ENCODE peak calls at places on chromosomes 7 and 10, in nine cellular contexts. Q is foreskin keratinocyte, H is upper lobe of right lung, J is astrocyte, M is suprapubic skin, X is breast epithelium, W is cardiac muscle cell, A is brain microvascular endothelial cell, F is tibial artery. U is an unnamed sample.

GRCh38 chr10:34761443-34761842 is 53.7 kb downstream of the PARD3 start:
- DNase-seq in Q (no peak), H (no peak), J (no peak), M (no peak), X (no peak), W (no peak), A (no peak), F (no peak), U (peak; percentile 23)

GRCh38 chr10:98748298-98748697 is 301.6 kb upstream of the HPS1 start:
- DNase-seq in Q (no peak), H (no peak), J (no peak), M (no peak), X (no peak), W (peak; percentile 64), A (peak; percentile 9), F (no peak), U (no peak)

GRCh38 chr10:132915411-132915810 is 27.0 kb downstream of the CFAP46 start:
- DNase-seq in Q (no peak), H (peak; percentile 50), J (no peak), M (no peak), X (no peak), W (no peak), A (no peak), F (no peak), U (no peak)

GRCh38 chr7:45582136-45582742 is 8.1 kb downstream of the ADCY1 start:
- DNase-seq in Q (no peak), H (no peak), J (no peak), M (peak; percentile 47), X (no peak), W (no peak), A (no peak), F (peak; percentile 21), U (no peak)

GRCh38 chr10:120732643-120733313 is 118.4 kb upstream of the WDR11 start:
- DNase-seq in Q (peak; percentile 45), H (no peak), J (peak; percentile 29), M (no peak), X (no peak), W (peak; percentile 34), A (no peak), F (no peak), U (no peak)

GRCh38 chr7:115352375-115352774 is 430.5 kb downstream of the MDFIC start:
- DNase-seq in Q (peak; percentile 87), H (no peak), J (peak; percentile 48), M (no peak), X (no peak), W (no peak), A (peak; percentile 70), F (no peak), U (peak; percentile 83)

GRCh38 chr10:13206546-13207443 is 27.4 kb downstream of the UCMA start:
- DNase-seq in Q (peak; percentile 2), H (no peak), J (peak; percentile 24), M (no peak), X (no peak), W (peak; percentile 10), A (peak; percentile 26), F (peak; percentile 5), U (no peak)

GRCh38 chr10:5692476-5693358 is 8.1 kb downstream of the TASOR2 start:
- DNase-seq in Q (no peak), H (peak; percentile 78), J (peak; percentile 23), M (no peak), X (no peak), W (peak; percentile 87), A (peak; percentile 14), F (no peak), U (no peak)

GRCh38 chr7:139358541-139359365 is 941 bp upstream of the LUC7L2 start:
- DNase-seq in Q (peak; percentile 4), H (peak; percentile 72), J (no peak), M (no peak), X (no peak), W (no peak), A (no peak), F (no peak), U (no peak)

GRCh38 chr7:134645935-134646334 is 718 bp upstream of the BPGM start:
- DNase-seq in Q (no peak), H (no peak), J (peak; percentile 55), M (no peak), X (no peak), W (peak; percentile 5), A (peak; percentile 52), F (no peak), U (no peak)

GRCh38 chr10:117936136-117936535 is 110.6 kb downstream of the RAB11FIP2 start:
- DNase-seq in Q (no peak), H (peak; percentile 67), J (no peak), M (no peak), X (no peak), W (peak; percentile 34), A (no peak), F (no peak), U (peak; percentile 48)

GRCh38 chr7:140358024-140358770 is 40.1 kb downstream of the SLC37A3 start:
- DNase-seq in Q (no peak), H (no peak), J (no peak), M (no peak), X (no peak), W (no peak), A (no peak), F (no peak), U (no peak)

GRCh38 chr10:5973069-5973468 is 4.3 kb downstream of the IL15RA start:
- DNase-seq in Q (no peak), H (no peak), J (no peak), M (no peak), X (no peak), W (no peak), A (no peak), F (no peak), U (no peak)

GRCh38 chr10:124025638-124026336 is 67.6 kb downstream of the CHST15 start:
- DNase-seq in Q (no peak), H (no peak), J (no peak), M (no peak), X (no peak), W (peak; percentile 47), A (no peak), F (peak; percentile 79), U (no peak)

GRCh38 chr7:44184874-44185446 is 4.3 kb downstream of the GCK start:
- DNase-seq in Q (no peak), H (no peak), J (no peak), M (no peak), X (no peak), W (no peak), A (no peak), F (no peak), U (no peak)

GRCh38 chr7:32892521-32893224 is 1.1 kb upstream of the KBTBD2 start:
- DNase-seq in Q (peak; percentile 53), H (peak; percentile 72), J (peak; percentile 54), M (no peak), X (peak; percentile 25), W (peak; percentile 49), A (peak; percentile 32), F (peak; percentile 72), U (no peak)

GRCh38 chr7:32890553-32891045 is 961 bp downstream of the KBTBD2 start:
- DNase-seq in Q (peak; percentile 45), H (no peak), J (peak; percentile 56), M (no peak), X (peak; percentile 32), W (peak; percentile 54), A (peak; percentile 62), F (no peak), U (no peak)

GRCh38 chr7:32891800-32892520 is 400 bp upstream of the KBTBD2 start:
- DNase-seq in Q (peak; percentile 81), H (peak; percentile 99), J (peak; percentile 84), M (peak; percentile 98), X (peak; percentile 91), W (peak; percentile 98), A (peak; percentile 95), F (peak; percentile 99), U (peak; percentile 69)

GRCh38 chr7:32890010-32890552 is 1.5 kb downstream of the KBTBD2 start:
- DNase-seq in Q (no peak), H (no peak), J (peak; percentile 21), M (no peak), X (no peak), W (peak; percentile 54), A (no peak), F (no peak), U (no peak)

DNA sequence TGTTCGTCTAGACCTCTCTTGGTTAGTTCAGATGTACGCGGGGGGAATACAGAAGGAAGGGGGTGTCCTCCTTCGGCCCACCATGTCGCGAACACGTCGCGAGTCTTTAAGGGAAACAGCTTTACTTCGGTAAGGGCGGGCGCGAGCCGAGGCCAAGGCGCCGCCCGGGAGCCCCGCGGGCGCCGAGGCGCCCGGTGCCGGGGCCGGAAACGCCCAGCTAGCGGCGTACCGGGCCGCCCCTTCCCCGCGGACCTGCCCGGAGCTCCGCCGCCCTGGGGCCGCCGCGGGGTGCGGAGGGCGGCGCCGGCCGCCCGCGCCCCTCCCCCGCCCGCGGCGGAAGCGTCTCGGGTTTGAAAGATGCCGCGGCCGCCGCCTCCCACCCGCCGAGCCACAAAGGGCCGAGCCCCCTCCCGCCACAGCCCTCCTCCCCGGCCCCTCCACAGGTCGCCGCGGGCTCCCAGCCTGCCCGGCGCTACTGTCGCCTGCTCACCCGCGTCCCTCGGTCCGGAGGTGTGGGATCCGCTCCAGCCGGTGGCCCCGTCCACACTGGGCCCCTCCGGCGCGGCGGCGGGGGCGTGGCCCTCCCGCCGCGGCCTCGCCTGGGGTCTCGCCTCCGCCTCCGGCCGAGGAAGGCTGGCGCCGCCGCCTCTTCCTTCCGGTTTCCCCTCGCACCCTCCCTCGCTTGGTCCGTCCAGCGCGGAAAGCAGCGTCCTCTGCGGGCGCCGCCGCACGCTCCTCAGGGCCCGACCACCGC is at the start of gene KBTBD2:
- DNase-seq in Q (peak; percentile 22), H (peak; percentile 93), J (peak; percentile 72), M (peak; percentile 89), X (peak; percentile 56), W (peak; percentile 91), A (peak; percentile 72), F (peak; percentile 91), U (no peak)
- TF ChIP-seq CTCF in Q (peak; percentile 39), H (no peak), J (no peak), M (no peak), X (no peak), W (no peak), A (no peak), F (no peak), U (no peak)

GRCh38 chr7:57820477-57820876 is 370.5 kb downstream of the ZNF716 start:
- DNase-seq in Q (no peak), H (no peak), J (no peak), M (no peak), X (no peak), W (no peak), A (no peak), F (no peak), U (no peak)
- H3K27me3 ChIP-seq in Q (no peaks in the 10 kb centered on the region), H (no peaks in the 10 kb centered on the region), J (no peaks in the 10 kb centered on the region), M (no peaks in the 10 kb centered on the region), X (no peaks in the 10 kb centered on the region), W (no peaks in the 10 kb centered on the region), A (no peaks in the 10 kb centered on the region), F (no peaks in the 10 kb centered on the region), U (no peaks in the 10 kb centered on the region)

GRCh38 chr10:14478639-14479038 is 147.9 kb upstream of the FRMD4A start:
- DNase-seq in Q (no peak), H (no peak), J (peak; percentile 86), M (no peak), X (peak; percentile 57), W (peak; percentile 71), A (peak; percentile 85), F (peak; percentile 69), U (peak; percentile 19)
- TF ChIP-seq CTCF in Q (peak; percentile 76), H (peak; percentile 45), J (peak; percentile 77), M (peak; percentile 27), X (peak; percentile 44), W (peak; percentile 72), A (peak; percentile 82), F (peak; percentile 57), U (peak; percentile 72)

DNA sequence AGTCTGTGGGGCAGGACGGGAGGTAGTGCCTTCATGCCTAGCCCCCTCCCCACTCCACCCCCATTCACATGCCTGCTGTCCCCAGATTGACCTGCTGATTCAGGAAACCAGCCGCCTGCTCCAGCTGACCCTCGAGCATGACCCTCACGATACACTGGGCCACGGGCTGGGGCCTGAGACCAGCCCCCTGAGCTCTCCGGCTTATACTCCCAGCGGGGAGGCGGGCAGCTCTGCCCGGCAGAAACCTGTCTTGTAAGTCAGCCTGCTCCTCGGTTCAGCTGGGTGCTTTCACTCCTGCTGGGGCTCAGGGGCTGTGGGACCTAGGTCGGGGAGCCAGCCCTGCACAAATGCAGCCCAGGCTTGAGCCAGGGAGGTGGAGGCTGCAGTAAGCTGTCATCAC is 22.4 kb downstream of the LIMK1 start:
- DNase-seq in Q (no peak), H (no peak), J (no peak), M (no peak), X (no peak), W (no peak), A (no peak), F (no peak), U (no peak)
- H3K27me3 ChIP-seq in Q (no peaks in the 10 kb centered on the region), H (no peaks in the 10 kb centered on the region), J (no peaks in the 10 kb centered on the region), M (no peaks in the 10 kb centered on the region), X (no peaks in the 10 kb centered on the region), W (no peaks in the 10 kb centered on the region), A (no peaks in the 10 kb centered on the region), F (no peaks in the 10 kb centered on the region), U (no peaks in the 10 kb centered on the region)

U was measured in BJ.